ENCODE peak calls at places on chromosomes 13 and 19, in four cellular contexts. S is T-cell, R is cardiac muscle cell, J is retinal pigment epithelial cell. C is an unnamed sample.
A peak's percentile ranks its signal among the peaks of the same experiment; 100 is the strongest.

GRCh38 chr13:97225533-97225932 is 3.4 kb downstream of the MBNL2 start:
- DNase-seq in S (peak; percentile 29), R (no peak), J (no peak), C (no peak)

GRCh38 chr19:5048727-5049553 is 80.0 kb downstream of the KDM4B start:
- DNase-seq in S (no peak), R (no peak), J (peak; percentile 62), C (peak; percentile 89)

GRCh38 chr19:50952890-50953289 is at the start of gene KLK5:
- DNase-seq in S (no peak), R (no peak), J (no peak), C (no peak)

GRCh38 chr13:30429235-30429634 is 6.9 kb downstream of the UBE2L5 start:
- DNase-seq in S (no peak), R (no peak), J (no peak), C (no peak)

GRCh38 chr13:51519839-51520238 is 64.4 kb upstream of the WDFY2 start:
- DNase-seq in S (no peak), R (no peak), J (no peak), C (no peak)

GRCh38 chr13:111907341-111907880 is 159.5 kb upstream of the SOX1 start:
- DNase-seq in S (no peak), R (no peak), J (no peak), C (peak; percentile 5)

GRCh38 chr19:29326351-29326750 is 113.4 kb upstream of the UQCRFS1 start:
- DNase-seq in S (no peak), R (no peak), J (no peak), C (no peak)

GRCh38 chr13:59879281-59879680 is 284.4 kb downstream of the DIAPH3 start:
- DNase-seq in S (no peak), R (peak; percentile 2), J (no peak), C (no peak)

GRCh38 chr19:12202250-12202649 is 39.4 kb downstream of the ZNF136 start:
- DNase-seq in S (peak; percentile 32), R (peak; percentile 40), J (no peak), C (no peak)

GRCh38 chr13:86870388-86870966 is 800.7 kb upstream of the SLITRK5 start:
- DNase-seq in S (no peak), R (peak; percentile 22), J (no peak), C (no peak)

GRCh38 chr13:28531195-28531955 is 36.4 kb upstream of the FLT1 start:
- DNase-seq in S (no peak), R (peak; percentile 40), J (no peak), C (peak; percentile 30)

GRCh38 chr13:30103161-30103858 is 204.0 kb downstream of the KATNAL1 start:
- DNase-seq in S (no peak), R (no peak), J (no peak), C (no peak)

GRCh38 chr13:50576156-50576555 is 267.3 kb downstream of the DLEU7 start:
- DNase-seq in S (no peak), R (no peak), J (no peak), C (no peak)

GRCh38 chr19:51688665-51689571 is 4.2 kb upstream of the SPACA6 start:
- DNase-seq in S (no peak), R (peak; percentile 92), J (peak; percentile 78), C (peak; percentile 97)

GRCh38 chr19:17240855-17241399 is 4.8 kb downstream of the NR2F6 start:
- DNase-seq in S (no peak), R (no peak), J (no peak), C (no peak)

GRCh38 chr13:43058318-43058674 is 34.9 kb downstream of the DNAJC15 start:
- DNase-seq in S (no peak), R (no peak), J (no peak), C (no peak)

GRCh38 chr13:99067160-99067985 is 89.5 kb upstream of the DOCK9 start:
- DNase-seq in S (no peak), R (no peak), J (no peak), C (no peak)

GRCh38 chr13:50081106-50081898 is 66.1 kb downstream of the KCNRG start:
- DNase-seq in S (peak; percentile 47), R (peak; percentile 76), J (no peak), C (peak; percentile 69)

GRCh38 chr13:67515895-67516294 is 285.8 kb upstream of the PCDH9 start:
- DNase-seq in S (no peak), R (no peak), J (peak; percentile 42), C (no peak)

GRCh38 chr13:32056316-32056715 is 24.7 kb downstream of the FRY start:
- DNase-seq in S (no peak), R (no peak), J (no peak), C (no peak)

GRCh38 chr13:27535546-27535945 is 84.8 kb downstream of the LNX2 start:
- DNase-seq in S (no peak), R (no peak), J (no peak), C (no peak)

GRCh38 chr13:20239748-20240147 is 7.6 kb upstream of the GJB6 start:
- DNase-seq in S (no peak), R (no peak), J (no peak), C (no peak)

GRCh38 chr13:32323912-32324311 is 8.6 kb downstream of the BRCA2 start:
- DNase-seq in S (no peak), R (no peak), J (peak; percentile 18), C (no peak)

GRCh38 chr13:34571716-34572115 is 370.4 kb upstream of the NBEA start:
- DNase-seq in S (no peak), R (no peak), J (no peak), C (no peak)

GRCh38 chr19:42143341-42144234 is 11.3 kb upstream of the POU2F2 start:
- DNase-seq in S (no peak), R (peak; percentile 85), J (no peak), C (no peak)

GRCh38 chr19:54644056-54644455 is 13.8 kb downstream of the LILRB1 start:
- DNase-seq in S (no peak), R (no peak), J (no peak), C (peak; percentile 60)

GRCh38 chr19:41218615-41219507 is at the start of gene AXL:
- DNase-seq in S (no peak), R (peak; percentile 91), J (peak; percentile 44), C (peak; percentile 92)

GRCh38 chr13:110615322-110616102 is at the start of gene NAXD:
- DNase-seq in S (peak; percentile 69), R (peak; percentile 87), J (peak; percentile 82), C (peak; percentile 98)

GRCh38 chr19:41933693-41934426 is 5.6 kb upstream of the ERFL start:
- DNase-seq in S (no peak), R (no peak), J (no peak), C (no peak)

GRCh38 chr13:101917833-101918755 is 465.6 kb downstream of the ITGBL1 start:
- DNase-seq in S (no peak), R (no peak), J (no peak), C (no peak)

GRCh38 chr19:3073159-3073563 is 10.9 kb upstream of the TLE5 start:
- DNase-seq in S (no peak), R (no peak), J (peak; percentile 72), C (peak; percentile 55)

GRCh38 chr13:41457589-41458186 is 338 bp downstream of the RGCC start:
- DNase-seq in S (no peak), R (no peak), J (no peak), C (no peak)

GRCh38 chr19:31676271-31677004 is 327.2 kb upstream of the TSHZ3 start:
- DNase-seq in S (no peak), R (peak; percentile 10), J (no peak), C (no peak)

C was measured in adrenal gland.